ENCODE peak calls at places on chromosomes 1 and 21, in eight cellular contexts. V is thoracic aorta; Y is brain microvascular endothelial cell; R is IMR-90; J is HL-60; H is transverse colon; T is CD4-positive, alpha-beta T cell; X is ovary. Z is an unnamed sample.

GRCh38 chr1:30513396-30514136 is 209.8 kb downstream of the MATN1 start:
- DNase-seq in V (no peak), Y (no peak), R (no peak), J (no peak), H (no peak), T (no peak), X (peak; percentile 4), Z (no peak)

GRCh38 chr1:185453496-185454192 is 136.6 kb upstream of the IVNS1ABP start:
- DNase-seq in V (no peak), Y (peak; percentile 74), R (peak; percentile 92), J (no peak), H (no peak), T (no peak), X (no peak), Z (no peak)

GRCh38 chr1:234601217-234602017 is 8.6 kb downstream of the IRF2BP2 start:
- DNase-seq in V (no peak), Y (no peak), R (peak; percentile 66), J (peak; percentile 72), H (peak; percentile 42), T (no peak), X (no peak), Z (no peak)

GRCh38 chr1:205285391-205286101 is 36.0 kb downstream of the NUAK2 start:
- DNase-seq in V (no peak), Y (no peak), R (no peak), J (peak; percentile 37), H (peak; percentile 54), T (peak; percentile 52), X (no peak), Z (no peak)

GRCh38 chr1:170402451-170403311 is 129.3 kb upstream of the GORAB start:
- DNase-seq in V (no peak), Y (no peak), R (no peak), J (no peak), H (no peak), T (no peak), X (no peak), Z (no peak)

GRCh38 chr21:27693376-27693775 is 726.5 kb upstream of the ADAMTS5 start:
- DNase-seq in V (no peak), Y (peak; percentile 42), R (peak; percentile 73), J (no peak), H (no peak), T (no peak), X (no peak), Z (no peak)

GRCh38 chr21:29299906-29300546 is 1.3 kb downstream of the BACH1 start:
- DNase-seq in V (no peak), Y (peak; percentile 82), R (peak; percentile 97), J (peak; percentile 90), H (peak; percentile 57), T (peak; percentile 26), X (no peak), Z (peak; percentile 64)

GRCh38 chr1:236502579-236502971 is 21.2 kb upstream of the LGALS8 start:
- DNase-seq in V (no peak), Y (peak; percentile 22), R (peak; percentile 46), J (no peak), H (no peak), T (no peak), X (no peak), Z (peak; percentile 82)

GRCh38 chr1:198196630-198197029 is 39.8 kb downstream of the NEK7 start:
- DNase-seq in V (no peak), Y (no peak), R (no peak), J (no peak), H (no peak), T (no peak), X (no peak), Z (no peak)

GRCh38 chr1:172359531-172359991 is 60.9 kb upstream of the C1orf105 start:
- DNase-seq in V (no peak), Y (no peak), R (peak; percentile 54), J (no peak), H (no peak), T (no peak), X (no peak), Z (peak; percentile 46)

GRCh38 chr1:85146972-85147359 is 53.9 kb downstream of the SYDE2 start:
- DNase-seq in V (no peak), Y (no peak), R (peak; percentile 72), J (no peak), H (no peak), T (no peak), X (no peak), Z (no peak)

GRCh38 chr21:35559128-35559831 is 501.0 kb downstream of the SETD4 start:
- DNase-seq in V (no peak), Y (peak; percentile 99), R (peak; percentile 95), J (no peak), H (no peak), T (no peak), X (no peak), Z (no peak)

GRCh38 chr1:70048336-70048735 is 157.0 kb downstream of the LRRC40 start:
- DNase-seq in V (no peak), Y (no peak), R (peak; percentile 64), J (no peak), H (no peak), T (no peak), X (no peak), Z (no peak)

GRCh38 chr1:39922139-39922757 is 20.5 kb upstream of the MYCL start:
- DNase-seq in V (no peak), Y (no peak), R (no peak), J (no peak), H (no peak), T (no peak), X (peak; percentile 35), Z (no peak)
- H3K27me3 ChIP-seq in V (no peaks in the 10 kb centered on the region), Y (peaks cover 2% of the 10 kb centered on the region), R (peaks cover 15% of the 10 kb centered on the region), J (no peaks in the 10 kb centered on the region), H (peaks cover 6% of the 10 kb centered on the region), T (no peaks in the 10 kb centered on the region), X (no peaks in the 10 kb centered on the region), Z (no peaks in the 10 kb centered on the region)

GRCh38 chr1:162113419-162113818 is 43.9 kb downstream of the NOS1AP start:
- DNase-seq in V (no peak), Y (no peak), R (no peak), J (peak; percentile 21), H (no peak), T (no peak), X (no peak), Z (no peak)
- H3K27me3 ChIP-seq in V (no peaks in the 10 kb centered on the region), Y (no peaks in the 10 kb centered on the region), R (peaks cover 16% of the 10 kb centered on the region), J (no peaks in the 10 kb centered on the region), H (no peaks in the 10 kb centered on the region), T (no peaks in the 10 kb centered on the region), X (no peaks in the 10 kb centered on the region), Z (no peaks in the 10 kb centered on the region)

GRCh38 chr1:231867607-231868006 is 241.0 kb downstream of the DISC1 start:
- DNase-seq in V (no peak), Y (no peak), R (peak; percentile 49), J (no peak), H (no peak), T (no peak), X (no peak), Z (no peak)
- H3K27me3 ChIP-seq in V (no peaks in the 10 kb centered on the region), Y (no peaks in the 10 kb centered on the region), R (no peaks in the 10 kb centered on the region), J (no peaks in the 10 kb centered on the region), H (no peaks in the 10 kb centered on the region), T (no peaks in the 10 kb centered on the region), X (no peaks in the 10 kb centered on the region), Z (no peaks in the 10 kb centered on the region)

GRCh38 chr1:45205000-45205909 is 1.1 kb downstream of the ZSWIM5 start:
- DNase-seq in V (no peak), Y (peak; percentile 24), R (peak; percentile 34), J (no peak), H (peak; percentile 60), T (peak; percentile 6), X (peak; percentile 72), Z (no peak)
- H3K27me3 ChIP-seq in V (no peaks in the 10 kb centered on the region), Y (no peaks in the 10 kb centered on the region), R (peaks cover 36% of the 10 kb centered on the region), J (peaks cover 47% of the 10 kb centered on the region), H (no peaks in the 10 kb centered on the region), T (peaks cover 3% of the 10 kb centered on the region), X (no peaks in the 10 kb centered on the region), Z (no peaks in the 10 kb centered on the region)

Z was measured in Caco-2.